ENCODE peak calls at places on chromosomes 6 and 20, in ten cellular contexts. U is GM06990, Q is GM12878, C is mucosa of descending colon, N is lower lobe of right lung, I is breast epithelium, P is heart left ventricle, R is GM12865, X is left ventricle myocardium inferior, D is ovary. J is an unnamed sample.
A peak's percentile ranks its signal among the peaks of the same experiment; 100 is the strongest.

GRCh38 chr6:6749791-6750434 is 161.4 kb downstream of the LY86 start:
- DNase-seq in I (peak; percentile 67), D (peak; percentile 83), Q (no peak), P (peak; percentile 72), N (peak; percentile 74), R (no peak), X (peak; percentile 44), C (peak; percentile 73), U (no peak), J (peak; percentile 80)

GRCh38 chr6:40894962-40895799 is 143.8 kb downstream of the UNC5CL start:
- DNase-seq in Q (no peak), X (peak; percentile 40), C (peak; percentile 55), U (no peak), R (no peak), P (peak; percentile 70), I (peak; percentile 61), N (peak; percentile 65), D (peak; percentile 66), J (peak; percentile 77)

GRCh38 chr20:57584768-57585461 is 24.0 kb downstream of the PCK1 start:
- DNase-seq in U (no peak), R (no peak), X (no peak), D (no peak), C (no peak), P (no peak), Q (no peak), I (no peak), N (no peak), J (no peak)

GRCh38 chr6:43744931-43745727 is 24.9 kb upstream of the VEGFA start:
- DNase-seq in X (no peak), C (no peak), Q (no peak), D (no peak), U (no peak), R (no peak), P (no peak), I (no peak), N (peak; percentile 63), J (no peak)

GRCh38 chr20:23132930-23133559 is 46.9 kb upstream of the CD93 start:
- DNase-seq in P (no peak), Q (no peak), N (peak; percentile 56), X (peak; percentile 69), D (no peak), R (no peak), I (peak; percentile 35), C (no peak), U (no peak), J (peak; percentile 63)

GRCh38 chr20:60215786-60216730 is 257.8 kb downstream of the CDH26 start:
- DNase-seq in I (no peak), R (no peak), X (no peak), U (no peak), P (no peak), Q (no peak), N (no peak), D (no peak), C (no peak), J (no peak)

GRCh38 chr6:44622555-44622954 is 235.0 kb downstream of the CDC5L start:
- DNase-seq in P (no peak), N (no peak), Q (no peak), D (no peak), R (no peak), C (no peak), U (no peak), I (no peak), X (no peak), J (no peak)

GRCh38 chr6:100892693-100893092 is 11.6 kb upstream of the ASCC3 start:
- DNase-seq in C (no peak), P (peak; percentile 37), Q (no peak), R (no peak), N (no peak), I (no peak), X (no peak), D (no peak), U (no peak), J (peak; percentile 59)

GRCh38 chr6:38938741-38939140 is 109.8 kb upstream of the GLP1R start:
- DNase-seq in C (no peak), X (no peak), P (no peak), I (no peak), N (no peak), D (no peak), U (no peak), R (no peak), Q (no peak), J (no peak)

GRCh38 chr6:38944655-38945279 is 103.8 kb upstream of the GLP1R start:
- DNase-seq in U (no peak), P (no peak), Q (no peak), C (no peak), D (no peak), I (no peak), X (no peak), N (no peak), R (no peak), J (no peak)

GRCh38 chr6:38937839-38938613 is 110.6 kb upstream of the GLP1R start:
- DNase-seq in Q (no peak), X (no peak), P (no peak), R (no peak), C (no peak), U (no peak), I (no peak), D (no peak), N (no peak), J (no peak)

GRCh38 chr6:38942442-38942841 is 106.1 kb upstream of the GLP1R start:
- DNase-seq in D (no peak), C (no peak), I (no peak), R (no peak), U (no peak), X (no peak), N (no peak), Q (no peak), P (no peak), J (no peak)

GRCh38 chr6:38943964-38944363 is 104.6 kb upstream of the GLP1R start:
- DNase-seq in P (no peak), D (no peak), X (no peak), I (no peak), R (no peak), U (no peak), N (no peak), Q (no peak), C (no peak), J (no peak)
- TF ChIP-seq CTCF in P (no peak), D (no peak), X (no peak), I (no peak), R (peak; percentile 6), U (peak; percentile 24), N (no peak), Q (no peak), C (no peak), J (no peak)

GRCh38 chr6:117906454-117906904 is 585 bp upstream of the SLC35F1 start:
- DNase-seq in Q (peak; percentile 8), D (no peak), N (no peak), U (no peak), I (no peak), R (peak; percentile 42), P (no peak), X (no peak), C (no peak), J (no peak)
- H3K4me3 ChIP-seq in Q (no peak overlapping the region), D (peak overlapping the region; percentile 31), N (peak overlapping the region; percentile 58), U (peak overlapping the region; percentile 5), I (peak overlapping the region; percentile 74), R (no peak overlapping the region), P (peak overlapping the region; percentile 49), X (peak overlapping the region; percentile 75), C (no peak overlapping the region), J (peak overlapping the region; percentile 45)

GRCh38 chr20:46939566-46939965 is 44.9 kb downstream of the EYA2 start:
- DNase-seq in Q (no peak), N (no peak), U (no peak), C (no peak), X (no peak), D (no peak), R (no peak), I (no peak), P (no peak), J (no peak)

GRCh38 chr20:46940616-46941015 is 46.0 kb downstream of the EYA2 start:
- DNase-seq in U (no peak), C (no peak), R (no peak), I (no peak), X (no peak), D (no peak), P (no peak), N (no peak), Q (no peak), J (no peak)

GRCh38 chr20:46937827-46938226 is 43.2 kb downstream of the EYA2 start:
- DNase-seq in N (no peak), X (no peak), C (no peak), U (no peak), R (no peak), Q (no peak), P (no peak), D (no peak), I (no peak), J (no peak)

GRCh38 chr20:46937140-46937523 is 42.5 kb downstream of the EYA2 start:
- DNase-seq in X (no peak), R (no peak), Q (no peak), U (no peak), C (no peak), P (no peak), N (no peak), D (no peak), I (no peak), J (no peak)

DNA sequence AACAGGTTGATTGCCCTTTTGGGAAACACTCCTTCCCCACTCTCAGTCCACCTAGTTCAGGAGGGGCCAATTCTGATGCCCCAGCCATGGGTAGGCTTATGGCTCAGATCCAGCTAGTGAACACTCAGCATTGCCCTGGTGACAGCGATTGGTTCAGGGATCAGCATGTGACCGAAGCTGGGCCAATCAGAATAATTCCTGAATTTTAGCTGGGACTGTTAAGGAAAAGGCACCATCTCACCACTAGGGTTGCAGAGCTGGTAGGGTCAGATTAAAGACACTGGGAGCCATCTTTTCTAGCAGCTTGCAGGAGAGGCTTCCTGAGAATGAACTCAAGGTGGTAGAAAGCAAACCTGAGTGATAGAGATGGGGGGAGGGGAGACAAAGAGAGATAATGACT is 44.4 kb downstream of the EYA2 start:
- DNase-seq in P (no peak), Q (no peak), X (no peak), N (no peak), C (no peak), R (peak; percentile 15), I (no peak), D (no peak), U (no peak), J (no peak)
- TF ChIP-seq CTCF in P (no peak), Q (no peak), X (no peak), N (no peak), C (no peak), R (no peak), I (no peak), D (no peak), U (peak; percentile 17), J (no peak)

GRCh38 chr20:45157977-45158376 is 16.7 kb upstream of the PI3 start:
- DNase-seq in R (no peak), P (no peak), X (no peak), C (no peak), I (no peak), U (no peak), N (no peak), Q (no peak), D (no peak), J (no peak)

GRCh38 chr20:45156728-45157127 is 18.0 kb upstream of the PI3 start:
- DNase-seq in N (no peak), X (no peak), P (no peak), C (no peak), Q (no peak), U (no peak), I (no peak), R (no peak), D (no peak), J (no peak)

GRCh38 chr20:45154183-45154582 is 20.5 kb upstream of the PI3 start:
- DNase-seq in U (no peak), D (no peak), P (no peak), R (no peak), N (no peak), X (no peak), I (no peak), Q (no peak), C (no peak), J (no peak)

GRCh38 chr20:45153756-45154155 is 20.9 kb upstream of the PI3 start:
- DNase-seq in Q (peak; percentile 15), U (peak; percentile 17), P (no peak), X (no peak), R (peak; percentile 10), N (no peak), C (no peak), I (no peak), D (no peak), J (no peak)

GRCh38 chr20:45153147-45153546 is 21.6 kb upstream of the PI3 start:
- DNase-seq in N (no peak), P (no peak), Q (no peak), R (no peak), U (no peak), I (no peak), X (no peak), D (no peak), C (no peak), J (no peak)
- H3K4me3 ChIP-seq in N (no peak overlapping the region), P (no peak overlapping the region), Q (no peak overlapping the region), R (no peak overlapping the region), U (no peak overlapping the region), I (no peak overlapping the region), X (no peak overlapping the region), D (no peak overlapping the region), C (no peak overlapping the region), J (no peak overlapping the region)